ENCODE peak calls at places on chromosome 13, in five cellular contexts. One of them, this sample, is unnamed.

GRCh38 chr13:113002206-113002821 is 33.3 kb downstream of the MCF2L start:
- DNase-seq in CD8-positive, alpha-beta memory T cell: no peak
- DNase-seq in HEK293T: peak
- DNase-seq in stimulated activated CD8-positive, alpha-beta memory T cell treated with anti-CD3 and anti-CD28 coated beads, Interleukin-4, amount 100 ng/mL, for 1 hour: no peak
- DNase-seq in astrocyte of the spinal cord: no peak
- DNase-seq in this sample: no peak

GRCh38 chr13:100675660-100676129 is 1.1 kb upstream of the TMTC4 start:
- DNase-seq in CD8-positive, alpha-beta memory T cell: no peak
- DNase-seq in stimulated activated CD8-positive, alpha-beta memory T cell treated with anti-CD3 and anti-CD28 coated beads, Interleukin-4, amount 100 ng/mL, for 1 hour: peak
- DNase-seq in astrocyte of the spinal cord: no peak
- DNase-seq in HEK293T: peak
- DNase-seq in this sample: no peak

GRCh38 chr13:98507060-98507797 is 69.7 kb downstream of the STK24 start:
- DNase-seq in astrocyte of the spinal cord: peak
- DNase-seq in stimulated activated CD8-positive, alpha-beta memory T cell treated with anti-CD3 and anti-CD28 coated beads, Interleukin-4, amount 100 ng/mL, for 1 hour: no peak
- DNase-seq in HEK293T: no peak
- DNase-seq in CD8-positive, alpha-beta memory T cell: no peak
- DNase-seq in this sample: no peak

GRCh38 chr13:60590775-60591174 is 193.8 kb downstream of the TDRD3 start:
- DNase-seq in astrocyte of the spinal cord: peak
- DNase-seq in CD8-positive, alpha-beta memory T cell: no peak
- DNase-seq in stimulated activated CD8-positive, alpha-beta memory T cell treated with anti-CD3 and anti-CD28 coated beads, Interleukin-4, amount 100 ng/mL, for 1 hour: no peak
- DNase-seq in HEK293T: no peak
- DNase-seq in this sample: no peak

GRCh38 chr13:98187862-98188261 is 10.8 kb upstream of the RNF113B start:
- DNase-seq in CD8-positive, alpha-beta memory T cell: no peak
- DNase-seq in stimulated activated CD8-positive, alpha-beta memory T cell treated with anti-CD3 and anti-CD28 coated beads, Interleukin-4, amount 100 ng/mL, for 1 hour: no peak
- DNase-seq in astrocyte of the spinal cord: no peak
- DNase-seq in HEK293T: no peak
- DNase-seq in this sample: no peak

GRCh38 chr13:78595458-78595818 is 7.9 kb downstream of the POU4F1 start:
- DNase-seq in astrocyte of the spinal cord: no peak
- DNase-seq in CD8-positive, alpha-beta memory T cell: no peak
- DNase-seq in HEK293T: no peak
- DNase-seq in stimulated activated CD8-positive, alpha-beta memory T cell treated with anti-CD3 and anti-CD28 coated beads, Interleukin-4, amount 100 ng/mL, for 1 hour: no peak
- DNase-seq in this sample: no peak

GRCh38 chr13:91630916-91631315 is 232.5 kb downstream of the GPC5 start:
- DNase-seq in stimulated activated CD8-positive, alpha-beta memory T cell treated with anti-CD3 and anti-CD28 coated beads, Interleukin-4, amount 100 ng/mL, for 1 hour: no peak
- DNase-seq in CD8-positive, alpha-beta memory T cell: no peak
- DNase-seq in HEK293T: no peak
- DNase-seq in astrocyte of the spinal cord: peak
- DNase-seq in this sample: no peak

GRCh38 chr13:19864339-19865309 is 1.2 kb upstream of the ZMYM5 start:
- DNase-seq in astrocyte of the spinal cord: peak
- DNase-seq in HEK293T: peak
- DNase-seq in CD8-positive, alpha-beta memory T cell: peak
- DNase-seq in stimulated activated CD8-positive, alpha-beta memory T cell treated with anti-CD3 and anti-CD28 coated beads, Interleukin-4, amount 100 ng/mL, for 1 hour: peak
- DNase-seq in this sample: peak

GRCh38 chr13:104641309-104641708 is 1575.1 kb upstream of the SLC10A2 start:
- DNase-seq in CD8-positive, alpha-beta memory T cell: no peak
- DNase-seq in stimulated activated CD8-positive, alpha-beta memory T cell treated with anti-CD3 and anti-CD28 coated beads, Interleukin-4, amount 100 ng/mL, for 1 hour: no peak
- DNase-seq in astrocyte of the spinal cord: peak
- DNase-seq in HEK293T: no peak
- DNase-seq in this sample: no peak

GRCh38 chr13:93689333-93689732 is 462.7 kb downstream of the GPC6 start:
- DNase-seq in HEK293T: no peak
- DNase-seq in CD8-positive, alpha-beta memory T cell: no peak
- DNase-seq in astrocyte of the spinal cord: no peak
- DNase-seq in stimulated activated CD8-positive, alpha-beta memory T cell treated with anti-CD3 and anti-CD28 coated beads, Interleukin-4, amount 100 ng/mL, for 1 hour: no peak
- DNase-seq in this sample: no peak

GRCh38 chr13:70391678-70392077 is 283.4 kb upstream of the KLHL1 start:
- DNase-seq in CD8-positive, alpha-beta memory T cell: no peak
- DNase-seq in astrocyte of the spinal cord: no peak
- DNase-seq in HEK293T: no peak
- DNase-seq in stimulated activated CD8-positive, alpha-beta memory T cell treated with anti-CD3 and anti-CD28 coated beads, Interleukin-4, amount 100 ng/mL, for 1 hour: no peak
- DNase-seq in this sample: no peak

GRCh38 chr13:38213307-38213706 is 136.3 kb upstream of the UFM1 start:
- DNase-seq in HEK293T: no peak
- DNase-seq in astrocyte of the spinal cord: peak
- DNase-seq in stimulated activated CD8-positive, alpha-beta memory T cell treated with anti-CD3 and anti-CD28 coated beads, Interleukin-4, amount 100 ng/mL, for 1 hour: no peak
- DNase-seq in CD8-positive, alpha-beta memory T cell: no peak
- DNase-seq in this sample: no peak

GRCh38 chr13:53301449-53301848 is 272.8 kb downstream of the OLFM4 start:
- DNase-seq in CD8-positive, alpha-beta memory T cell: no peak
- DNase-seq in stimulated activated CD8-positive, alpha-beta memory T cell treated with anti-CD3 and anti-CD28 coated beads, Interleukin-4, amount 100 ng/mL, for 1 hour: no peak
- DNase-seq in HEK293T: peak
- DNase-seq in astrocyte of the spinal cord: no peak
- DNase-seq in this sample: no peak

GRCh38 chr13:75402787-75403186 is 79.2 kb downstream of the TBC1D4 start:
- DNase-seq in HEK293T: no peak
- DNase-seq in stimulated activated CD8-positive, alpha-beta memory T cell treated with anti-CD3 and anti-CD28 coated beads, Interleukin-4, amount 100 ng/mL, for 1 hour: no peak
- DNase-seq in CD8-positive, alpha-beta memory T cell: no peak
- DNase-seq in astrocyte of the spinal cord: no peak
- DNase-seq in this sample: no peak

GRCh38 chr13:23731709-23732108 is 157.5 kb downstream of the MIPEP start:
- DNase-seq in astrocyte of the spinal cord: no peak
- DNase-seq in CD8-positive, alpha-beta memory T cell: no peak
- DNase-seq in stimulated activated CD8-positive, alpha-beta memory T cell treated with anti-CD3 and anti-CD28 coated beads, Interleukin-4, amount 100 ng/mL, for 1 hour: no peak
- DNase-seq in HEK293T: no peak
- DNase-seq in this sample: no peak

GRCh38 chr13:45162821-45163220 is 38.0 kb downstream of the KCTD4 start:
- DNase-seq in stimulated activated CD8-positive, alpha-beta memory T cell treated with anti-CD3 and anti-CD28 coated beads, Interleukin-4, amount 100 ng/mL, for 1 hour: no peak
- DNase-seq in CD8-positive, alpha-beta memory T cell: no peak
- DNase-seq in astrocyte of the spinal cord: peak
- DNase-seq in HEK293T: no peak
- DNase-seq in this sample: no peak

GRCh38 chr13:112062619-112063308 is 4.2 kb upstream of the SOX1 start:
- DNase-seq in HEK293T: no peak
- DNase-seq in CD8-positive, alpha-beta memory T cell: no peak
- DNase-seq in astrocyte of the spinal cord: no peak
- DNase-seq in stimulated activated CD8-positive, alpha-beta memory T cell treated with anti-CD3 and anti-CD28 coated beads, Interleukin-4, amount 100 ng/mL, for 1 hour: no peak
- DNase-seq in this sample: no peak

GRCh38 chr13:46172531-46172991 is 9.4 kb downstream of the LCP1 start:
- DNase-seq in astrocyte of the spinal cord: no peak
- DNase-seq in CD8-positive, alpha-beta memory T cell: peak
- DNase-seq in HEK293T: no peak
- DNase-seq in stimulated activated CD8-positive, alpha-beta memory T cell treated with anti-CD3 and anti-CD28 coated beads, Interleukin-4, amount 100 ng/mL, for 1 hour: no peak
- DNase-seq in this sample: peak

GRCh38 chr13:98846521-98846920 is 94.0 kb upstream of the SLC15A1 start:
- DNase-seq in HEK293T: no peak
- DNase-seq in CD8-positive, alpha-beta memory T cell: no peak
- DNase-seq in astrocyte of the spinal cord: no peak
- DNase-seq in stimulated activated CD8-positive, alpha-beta memory T cell treated with anti-CD3 and anti-CD28 coated beads, Interleukin-4, amount 100 ng/mL, for 1 hour: no peak
- DNase-seq in this sample: no peak

GRCh38 chr13:66895780-66896179 is 334.4 kb downstream of the PCDH9 start:
- DNase-seq in CD8-positive, alpha-beta memory T cell: no peak
- DNase-seq in astrocyte of the spinal cord: no peak
- DNase-seq in stimulated activated CD8-positive, alpha-beta memory T cell treated with anti-CD3 and anti-CD28 coated beads, Interleukin-4, amount 100 ng/mL, for 1 hour: no peak
- DNase-seq in HEK293T: no peak
- DNase-seq in this sample: no peak

GRCh38 chr13:60617863-60618733 is 221.1 kb downstream of the TDRD3 start:
- DNase-seq in CD8-positive, alpha-beta memory T cell: no peak
- DNase-seq in HEK293T: peak
- DNase-seq in astrocyte of the spinal cord: peak
- DNase-seq in stimulated activated CD8-positive, alpha-beta memory T cell treated with anti-CD3 and anti-CD28 coated beads, Interleukin-4, amount 100 ng/mL, for 1 hour: no peak
- DNase-seq in this sample: no peak

GRCh38 chr13:32829676-32830091 is 186.5 kb upstream of the KL start:
- DNase-seq in astrocyte of the spinal cord: peak
- DNase-seq in HEK293T: no peak
- DNase-seq in CD8-positive, alpha-beta memory T cell: no peak
- DNase-seq in stimulated activated CD8-positive, alpha-beta memory T cell treated with anti-CD3 and anti-CD28 coated beads, Interleukin-4, amount 100 ng/mL, for 1 hour: no peak
- DNase-seq in this sample: no peak

GRCh38 chr13:109747524-109747923 is 38.9 kb downstream of the IRS2 start:
- DNase-seq in CD8-positive, alpha-beta memory T cell: no peak
- DNase-seq in astrocyte of the spinal cord: no peak
- DNase-seq in HEK293T: no peak
- DNase-seq in stimulated activated CD8-positive, alpha-beta memory T cell treated with anti-CD3 and anti-CD28 coated beads, Interleukin-4, amount 100 ng/mL, for 1 hour: no peak
- DNase-seq in this sample: no peak

GRCh38 chr13:110542311-110542796 is 19.2 kb downstream of the RAB20 start:
- DNase-seq in stimulated activated CD8-positive, alpha-beta memory T cell treated with anti-CD3 and anti-CD28 coated beads, Interleukin-4, amount 100 ng/mL, for 1 hour: no peak
- DNase-seq in HEK293T: no peak
- DNase-seq in CD8-positive, alpha-beta memory T cell: no peak
- DNase-seq in astrocyte of the spinal cord: no peak
- DNase-seq in this sample: no peak

GRCh38 chr13:34308725-34309124 is 490.8 kb downstream of the RFC3 start:
- DNase-seq in astrocyte of the spinal cord: peak
- DNase-seq in CD8-positive, alpha-beta memory T cell: no peak
- DNase-seq in stimulated activated CD8-positive, alpha-beta memory T cell treated with anti-CD3 and anti-CD28 coated beads, Interleukin-4, amount 100 ng/mL, for 1 hour: no peak
- DNase-seq in HEK293T: no peak
- DNase-seq in this sample: no peak

GRCh38 chr13:110388141-110388943 is 81.3 kb downstream of the COL4A2 start:
- DNase-seq in CD8-positive, alpha-beta memory T cell: no peak
- DNase-seq in astrocyte of the spinal cord: peak
- DNase-seq in HEK293T: peak
- DNase-seq in stimulated activated CD8-positive, alpha-beta memory T cell treated with anti-CD3 and anti-CD28 coated beads, Interleukin-4, amount 100 ng/mL, for 1 hour: no peak
- DNase-seq in this sample: no peak

GRCh38 chr13:51148223-51148951 is 37.3 kb upstream of the C13orf42 start:
- DNase-seq in CD8-positive, alpha-beta memory T cell: no peak
- DNase-seq in HEK293T: no peak
- DNase-seq in astrocyte of the spinal cord: peak
- DNase-seq in stimulated activated CD8-positive, alpha-beta memory T cell treated with anti-CD3 and anti-CD28 coated beads, Interleukin-4, amount 100 ng/mL, for 1 hour: no peak
- DNase-seq in this sample: no peak

GRCh38 chr13:112888238-112889111 is 80.5 kb upstream of the MCF2L start:
- DNase-seq in astrocyte of the spinal cord: no peak
- DNase-seq in CD8-positive, alpha-beta memory T cell: no peak
- DNase-seq in HEK293T: no peak
- DNase-seq in stimulated activated CD8-positive, alpha-beta memory T cell treated with anti-CD3 and anti-CD28 coated beads, Interleukin-4, amount 100 ng/mL, for 1 hour: no peak
- DNase-seq in this sample: no peak

GRCh38 chr13:37109080-37109678 is 3.7 kb upstream of the CSNK1A1L start:
- DNase-seq in CD8-positive, alpha-beta memory T cell: no peak
- DNase-seq in stimulated activated CD8-positive, alpha-beta memory T cell treated with anti-CD3 and anti-CD28 coated beads, Interleukin-4, amount 100 ng/mL, for 1 hour: no peak
- DNase-seq in HEK293T: peak
- DNase-seq in astrocyte of the spinal cord: peak
- DNase-seq in this sample: no peak

GRCh38 chr13:52617070-52618060 is 24.9 kb upstream of the HNRNPA1L2 start:
- DNase-seq in CD8-positive, alpha-beta memory T cell: peak
- DNase-seq in stimulated activated CD8-positive, alpha-beta memory T cell treated with anti-CD3 and anti-CD28 coated beads, Interleukin-4, amount 100 ng/mL, for 1 hour: peak
- DNase-seq in HEK293T: peak
- DNase-seq in astrocyte of the spinal cord: peak
- DNase-seq in this sample: peak

GRCh38 chr13:112616586-112617381 is 28.8 kb upstream of the TUBGCP3 start:
- DNase-seq in CD8-positive, alpha-beta memory T cell: no peak
- DNase-seq in stimulated activated CD8-positive, alpha-beta memory T cell treated with anti-CD3 and anti-CD28 coated beads, Interleukin-4, amount 100 ng/mL, for 1 hour: no peak
- DNase-seq in HEK293T: peak
- DNase-seq in astrocyte of the spinal cord: peak
- DNase-seq in this sample: peak

GRCh38 chr13:97307882-97308624 is 85.9 kb downstream of the MBNL2 start:
- DNase-seq in HEK293T: no peak
- DNase-seq in astrocyte of the spinal cord: peak
- DNase-seq in CD8-positive, alpha-beta memory T cell: no peak
- DNase-seq in stimulated activated CD8-positive, alpha-beta memory T cell treated with anti-CD3 and anti-CD28 coated beads, Interleukin-4, amount 100 ng/mL, for 1 hour: no peak
- DNase-seq in this sample: no peak

GRCh38 chr13:41352935-41353801 is 42.1 kb downstream of the NAA16 start:
- DNase-seq in stimulated activated CD8-positive, alpha-beta memory T cell treated with anti-CD3 and anti-CD28 coated beads, Interleukin-4, amount 100 ng/mL, for 1 hour: no peak
- DNase-seq in CD8-positive, alpha-beta memory T cell: peak
- DNase-seq in astrocyte of the spinal cord: peak
- DNase-seq in HEK293T: peak
- DNase-seq in this sample: peak

GRCh38 chr13:23868521-23868920 is 20.7 kb downstream of the MIPEP start:
- DNase-seq in HEK293T: no peak
- DNase-seq in CD8-positive, alpha-beta memory T cell: no peak
- DNase-seq in stimulated activated CD8-positive, alpha-beta memory T cell treated with anti-CD3 and anti-CD28 coated beads, Interleukin-4, amount 100 ng/mL, for 1 hour: no peak
- DNase-seq in astrocyte of the spinal cord: peak
- DNase-seq in this sample: no peak

GRCh38 chr13:25217023-25217909 is 45.2 kb upstream of the AMER2 start:
- DNase-seq in CD8-positive, alpha-beta memory T cell: no peak
- DNase-seq in stimulated activated CD8-positive, alpha-beta memory T cell treated with anti-CD3 and anti-CD28 coated beads, Interleukin-4, amount 100 ng/mL, for 1 hour: no peak
- DNase-seq in HEK293T: no peak
- DNase-seq in astrocyte of the spinal cord: peak
- DNase-seq in this sample: no peak

GRCh38 chr13:60352644-60353043 is 44.4 kb upstream of the TDRD3 start:
- DNase-seq in astrocyte of the spinal cord: no peak
- DNase-seq in CD8-positive, alpha-beta memory T cell: no peak
- DNase-seq in stimulated activated CD8-positive, alpha-beta memory T cell treated with anti-CD3 and anti-CD28 coated beads, Interleukin-4, amount 100 ng/mL, for 1 hour: no peak
- DNase-seq in HEK293T: no peak
- DNase-seq in this sample: no peak

GRCh38 chr13:28486144-28486543 is 8.8 kb downstream of the FLT1 start:
- DNase-seq in CD8-positive, alpha-beta memory T cell: no peak
- DNase-seq in HEK293T: no peak
- DNase-seq in astrocyte of the spinal cord: no peak
- DNase-seq in stimulated activated CD8-positive, alpha-beta memory T cell treated with anti-CD3 and anti-CD28 coated beads, Interleukin-4, amount 100 ng/mL, for 1 hour: no peak
- DNase-seq in this sample: no peak

GRCh38 chr13:98707309-98707999 is 45.0 kb downstream of the SLC15A1 start:
- DNase-seq in CD8-positive, alpha-beta memory T cell: no peak
- DNase-seq in HEK293T: no peak
- DNase-seq in stimulated activated CD8-positive, alpha-beta memory T cell treated with anti-CD3 and anti-CD28 coated beads, Interleukin-4, amount 100 ng/mL, for 1 hour: no peak
- DNase-seq in astrocyte of the spinal cord: no peak
- DNase-seq in this sample: no peak